ENCODE peak calls at places on chromosome 10, in six cellular contexts. Y is cardiac muscle cell, Q is astrocyte of the cerebellum, H is heart left ventricle, A is OCI-LY7, C is dorsolateral prefrontal cortex. P is an unnamed sample.

GRCh38 chr10:63976538-63976937 is 455.3 kb downstream of the REEP3 start:
- DNase-seq in Y (peak; percentile 74), Q (no peak), H (no peak), A (peak; percentile 37), C (peak; percentile 14), P (peak; percentile 75)

GRCh38 chr10:114791768-114792167 is 29.8 kb upstream of the FHIP2A start:
- DNase-seq in Y (no peak), Q (no peak), H (no peak), A (no peak), C (no peak), P (no peak)

GRCh38 chr10:68231916-68232315 is at the start of gene ATOH7:
- DNase-seq in Y (peak; percentile 34), Q (no peak), H (no peak), A (no peak), C (peak; percentile 40), P (no peak)

GRCh38 chr10:122258136-122259074 is 12.7 kb upstream of the BTBD16 start:
- DNase-seq in Y (peak; percentile 34), Q (no peak), H (no peak), A (no peak), C (no peak), P (no peak)

GRCh38 chr10:98035599-98035998 is 5.2 kb upstream of the CRTAC1 start:
- DNase-seq in Y (no peak), Q (no peak), H (no peak), A (no peak), C (no peak), P (no peak)

GRCh38 chr10:62635127-62635526 is 169.4 kb upstream of the ADO start:
- DNase-seq in Y (no peak), Q (no peak), H (no peak), A (no peak), C (no peak), P (no peak)

GRCh38 chr10:93034426-93034825 is 26.2 kb upstream of the CYP26C1 start:
- DNase-seq in Y (no peak), Q (no peak), H (no peak), A (no peak), C (no peak), P (no peak)

GRCh38 chr10:67790534-67791408 is 47.2 kb downstream of the DNAJC12 start:
- DNase-seq in Y (no peak), Q (no peak), H (no peak), A (peak; percentile 64), C (no peak), P (no peak)

GRCh38 chr10:43209651-43210141 is 57.2 kb downstream of the RASGEF1A start:
- DNase-seq in Y (no peak), Q (no peak), H (peak; percentile 6), A (no peak), C (peak; percentile 2), P (no peak)

GRCh38 chr10:70169661-70170364 is 501 bp downstream of the SAR1A start:
- DNase-seq in Y (no peak), Q (no peak), H (no peak), A (peak; percentile 37), C (no peak), P (peak; percentile 13)

GRCh38 chr10:79286318-79286951 is 60.8 kb upstream of the PPIF start:
- DNase-seq in Y (no peak), Q (no peak), H (peak; percentile 65), A (peak; percentile 89), C (peak; percentile 85), P (peak; percentile 94)

GRCh38 chr10:121580276-121581116 is 17.7 kb downstream of the FGFR2 start:
- DNase-seq in Y (no peak), Q (no peak), H (no peak), A (no peak), C (no peak), P (no peak)

GRCh38 chr10:77004917-77005564 is 632.6 kb downstream of the KCNMA1 start:
- DNase-seq in Y (peak; percentile 73), Q (peak; percentile 55), H (no peak), A (peak; percentile 21), C (no peak), P (peak; percentile 21)

GRCh38 chr10:7411671-7412481 is 1.0 kb upstream of the SFMBT2 start:
- DNase-seq in Y (no peak), Q (no peak), H (no peak), A (no peak), C (no peak), P (peak; percentile 26)

GRCh38 chr10:78657622-78658165 is 411.1 kb upstream of the ZMIZ1 start:
- DNase-seq in Y (peak; percentile 79), Q (no peak), H (peak; percentile 73), A (peak; percentile 87), C (peak; percentile 52), P (peak; percentile 72)

GRCh38 chr10:131722121-131722520 is 178.7 kb upstream of the PPP2R2D start:
- DNase-seq in Y (no peak), Q (no peak), H (no peak), A (no peak), C (no peak), P (no peak)

GRCh38 chr10:129507216-129507615 is 40.2 kb downstream of the MGMT start:
- DNase-seq in Y (no peak), Q (no peak), H (no peak), A (no peak), C (no peak), P (no peak)

GRCh38 chr10:110871236-110872084 is at the start of gene PDCD4:
- DNase-seq in Y (peak; percentile 99), Q (peak; percentile 95), H (peak; percentile 100), A (peak; percentile 93), C (peak; percentile 100), P (peak; percentile 90)

GRCh38 chr10:101778781-101779543 is 3.0 kb upstream of the FGF8 start:
- DNase-seq in Y (peak; percentile 79), Q (no peak), H (no peak), A (peak; percentile 62), C (no peak), P (peak; percentile 80)

GRCh38 chr10:29063806-29064644 is 224.8 kb upstream of the LYZL1 start:
- DNase-seq in Y (peak; percentile 36), Q (peak; percentile 8), H (no peak), A (no peak), C (no peak), P (no peak)

GRCh38 chr10:108095932-108096925 is 931.7 kb upstream of the SORCS1 start:
- DNase-seq in Y (peak; percentile 27), Q (no peak), H (peak; percentile 16), A (no peak), C (no peak), P (no peak)

GRCh38 chr10:30435068-30435422 is 1.1 kb downstream of the MAP3K8 start:
- DNase-seq in Y (peak; percentile 44), Q (no peak), H (peak; percentile 48), A (no peak), C (no peak), P (no peak)

GRCh38 chr10:5089869-5090268 is 4.3 kb upstream of the AKR1C3 start:
- DNase-seq in Y (no peak), Q (no peak), H (no peak), A (peak; percentile 11), C (no peak), P (no peak)

GRCh38 chr10:10826125-10826524 is 191.5 kb upstream of the CELF2 start:
- DNase-seq in Y (no peak), Q (peak; percentile 68), H (no peak), A (no peak), C (no peak), P (no peak)

DNA sequence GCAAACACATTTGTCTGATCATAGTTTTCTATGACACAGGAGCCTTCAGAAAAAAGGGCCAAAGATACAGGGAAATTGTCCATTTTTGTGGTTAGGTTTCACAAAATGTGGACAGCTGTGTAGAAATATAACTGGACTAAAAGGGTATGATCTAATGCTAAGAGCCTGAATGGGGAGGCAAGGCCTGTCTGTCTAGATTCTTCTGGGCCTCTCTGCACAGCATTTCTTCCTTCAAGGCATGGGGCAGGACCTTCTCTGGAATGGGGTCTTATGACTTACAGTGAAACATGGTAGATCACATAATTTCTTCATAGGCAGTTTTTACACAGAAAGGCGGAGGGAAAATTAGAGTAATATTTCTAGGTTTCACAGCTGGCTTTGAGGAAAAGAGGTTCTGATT is 795.7 kb downstream of the GRID1 start:
- DNase-seq in Y (no peak), Q (no peak), H (no peak), A (no peak), C (no peak), P (no peak)
- TF ChIP-seq CTCF in Y (no peak), Q (no peak), H (no peak), A (no peak), C (no peak), P (no peak)

DNA sequence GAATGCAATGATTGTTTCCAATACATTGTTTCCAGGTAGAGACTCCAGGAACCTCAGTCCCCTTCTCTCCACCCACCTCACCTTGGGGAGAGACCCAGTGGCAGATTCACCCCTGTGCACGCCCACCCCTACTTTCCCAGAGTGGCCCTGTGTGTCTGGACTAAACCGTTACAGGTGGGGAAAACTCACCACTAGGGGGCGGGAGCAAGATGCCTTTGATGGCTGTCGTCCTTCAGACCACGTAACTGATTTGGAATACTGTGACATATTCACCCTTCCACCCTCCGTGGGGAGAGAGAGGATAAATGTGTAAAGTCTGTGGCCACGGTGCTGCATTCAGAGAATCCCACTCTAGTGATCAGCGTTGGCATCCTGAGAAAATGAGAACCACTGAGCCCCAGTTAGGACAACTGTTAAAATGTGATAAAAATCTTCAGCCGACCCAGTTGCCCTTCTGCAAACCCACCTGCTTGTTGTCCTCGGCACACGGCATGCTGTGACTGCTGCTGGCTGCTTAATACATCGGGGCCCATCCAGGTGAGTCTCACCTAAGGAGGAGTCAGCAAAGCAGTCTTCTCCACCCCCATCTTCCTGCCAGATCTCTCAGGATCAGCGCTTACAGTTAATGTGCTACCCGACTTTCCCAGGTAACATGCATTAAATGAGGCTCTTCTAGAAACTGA is 41.5 kb upstream of the NMT2 start:
- DNase-seq in Y (peak; percentile 90), Q (peak; percentile 47), H (peak; percentile 81), A (peak; percentile 68), C (peak; percentile 91), P (peak; percentile 78)
- TF ChIP-seq CTCF in Y (peak; percentile 90), Q (peak; percentile 92), H (peak; percentile 83), A (peak; percentile 93), C (peak; percentile 97), P (peak; percentile 74)

DNA sequence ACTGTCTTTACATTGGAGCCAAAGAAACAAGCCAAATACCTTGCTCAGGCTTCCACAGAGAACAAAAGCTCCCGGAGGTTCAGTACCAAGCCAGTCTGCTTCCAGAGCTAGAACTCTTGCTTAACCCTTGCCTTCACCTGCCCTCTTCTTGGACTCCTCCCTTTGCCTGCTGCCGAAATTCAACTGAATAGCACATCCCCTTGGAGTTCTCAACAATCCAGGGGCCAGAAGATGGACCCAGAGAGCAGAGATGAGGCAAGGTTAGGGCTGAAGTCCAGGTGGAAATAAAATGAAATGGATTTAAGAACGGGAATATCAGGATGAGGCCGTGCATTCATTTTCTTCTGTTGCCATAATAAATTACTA is 876 bp upstream of the PIK3AP1 start:
- DNase-seq in Y (no peak), Q (no peak), H (no peak), A (no peak), C (no peak), P (no peak)
- TF ChIP-seq CTCF in Y (no peak), Q (no peak), H (no peak), A (peak; percentile 54), C (no peak), P (no peak)

DNA sequence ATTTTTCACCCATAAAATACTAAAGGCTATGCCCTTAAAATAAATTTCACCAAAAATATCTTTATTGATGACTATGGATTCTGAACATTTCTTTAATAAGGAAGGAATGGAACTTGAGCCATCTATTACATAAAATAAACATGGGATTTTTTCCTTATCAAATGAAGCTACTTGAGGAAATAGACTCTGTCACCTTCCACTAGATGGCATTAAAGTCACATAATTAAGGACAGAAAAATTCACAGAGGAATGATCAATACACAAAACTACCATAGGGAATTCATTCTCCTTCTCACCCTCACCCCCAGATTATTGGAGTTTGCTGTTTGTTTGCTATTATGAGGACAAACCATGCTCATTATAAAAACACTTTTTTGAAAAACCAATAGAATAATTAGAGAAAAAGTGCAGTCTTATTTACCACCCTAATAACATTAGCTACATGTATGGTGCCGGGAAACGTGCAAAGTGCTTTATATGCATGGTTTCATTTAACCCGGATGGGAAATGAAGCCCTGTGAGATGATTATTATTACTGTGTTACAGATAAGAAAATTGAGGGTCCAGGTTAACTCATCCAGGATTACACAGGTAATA is 21.1 kb upstream of the FOXI2 start:
- DNase-seq in Y (peak; percentile 37), Q (peak; percentile 1), H (no peak), A (peak; percentile 44), C (no peak), P (peak; percentile 21)
- TF ChIP-seq CTCF in Y (no peak), Q (no peak), H (peak; percentile 59), A (peak; percentile 83), C (peak; percentile 69), P (no peak)